ENCODE peak calls at places on chromosomes 3 and 15, in nine cellular contexts. X is right lobe of liver; I is SHP77 treated with DMSO at 0.1 percent for 48 hours; W is nephron progenitor cell; O is GM20000; D is kidney glomerular epithelial cell; K is activated CD8-positive, alpha-beta memory T cell treated with anti-CD3 and anti-CD28 coated beads for 24 hours; Q is PC-3; C is neural crest cell. N is an unnamed sample.
A peak's percentile ranks its signal among the peaks of the same experiment; 100 is the strongest.

GRCh38 chr15:40006003-40006402 is 33.0 kb downstream of the SRP14 start:
- DNase-seq in X (no peak), I (no peak), W (no peak), O (no peak), D (no peak), K (no peak), Q (peak; percentile 57), C (no peak), N (no peak)

GRCh38 chr3:32952369-32953067 is 1.1 kb downstream of the CCR4 start:
- DNase-seq in X (no peak), I (no peak), W (no peak), O (no peak), D (no peak), K (peak; percentile 5), Q (no peak), C (no peak), N (no peak)

GRCh38 chr3:188431553-188431952 is 277.6 kb downstream of the LPP start:
- DNase-seq in X (no peak), I (no peak), W (no peak), O (no peak), D (no peak), K (no peak), Q (peak; percentile 84), C (no peak), N (no peak)

GRCh38 chr3:156368189-156368588 is 186.7 kb downstream of the SSR3 start:
- DNase-seq in X (no peak), I (no peak), W (no peak), O (peak; percentile 20), D (no peak), K (no peak), Q (no peak), C (no peak), N (no peak)

GRCh38 chr3:140055032-140055791 is 120.2 kb downstream of the CLSTN2 start:
- DNase-seq in X (no peak), I (no peak), W (no peak), O (no peak), D (no peak), K (no peak), Q (no peak), C (no peak), N (no peak)

GRCh38 chr15:81865850-81866537 is 179.8 kb downstream of the MEX3B start:
- DNase-seq in X (no peak), I (no peak), W (no peak), O (peak; percentile 81), D (no peak), K (no peak), Q (no peak), C (no peak), N (no peak)

GRCh38 chr3:169199283-169199682 is 464.2 kb downstream of the MECOM start:
- DNase-seq in X (no peak), I (no peak), W (no peak), O (no peak), D (no peak), K (no peak), Q (no peak), C (no peak), N (no peak)

GRCh38 chr3:42731476-42732195 is 29.0 kb upstream of the HHATL start:
- DNase-seq in X (no peak), I (no peak), W (no peak), O (no peak), D (no peak), K (peak; percentile 26), Q (no peak), C (no peak), N (no peak)

GRCh38 chr3:9224490-9224889 is 25.0 kb downstream of the SRGAP3 start:
- DNase-seq in X (no peak), I (no peak), W (no peak), O (peak; percentile 78), D (no peak), K (no peak), Q (peak; percentile 52), C (no peak), N (no peak)

GRCh38 chr3:108136888-108137814 is 46.3 kb upstream of the CD47 start:
- DNase-seq in X (no peak), I (no peak), W (no peak), O (no peak), D (no peak), K (no peak), Q (no peak), C (no peak), N (no peak)

GRCh38 chr15:64950888-64951287 is 38.8 kb downstream of the SPG21 start:
- DNase-seq in X (no peak), I (no peak), W (no peak), O (no peak), D (no peak), K (peak; percentile 49), Q (peak; percentile 6), C (no peak), N (no peak)

GRCh38 chr3:176359211-176359610 is 838.1 kb downstream of the TBL1XR1 start:
- DNase-seq in X (no peak), I (no peak), W (no peak), O (no peak), D (no peak), K (no peak), Q (no peak), C (no peak), N (no peak)

GRCh38 chr15:64713592-64713991 is 61.8 kb downstream of the RBPMS2 start:
- DNase-seq in X (no peak), I (no peak), W (no peak), O (no peak), D (no peak), K (no peak), Q (no peak), C (no peak), N (no peak)

GRCh38 chr3:120470870-120471269 is 20.1 kb upstream of the FSTL1 start:
- DNase-seq in X (no peak), I (no peak), W (no peak), O (no peak), D (no peak), K (no peak), Q (no peak), C (no peak), N (no peak)

GRCh38 chr3:196012941-196013471 is 68.9 kb downstream of the TFRC start:
- DNase-seq in X (no peak), I (no peak), W (no peak), O (no peak), D (no peak), K (no peak), Q (peak; percentile 81), C (no peak), N (no peak)

GRCh38 chr3:108132727-108133373 is 42.0 kb upstream of the CD47 start:
- DNase-seq in X (no peak), I (no peak), W (no peak), O (no peak), D (peak; percentile 40), K (no peak), Q (peak; percentile 94), C (no peak), N (no peak)

N was measured in NK-92 treated with Interleukin-12 subunit alpha and Interleukin-12 subunit beta, amount 100 ng/mL, for 24 hours.